ENCODE peak calls at places on chromosomes 13 and 19, in four cellular contexts. S is NCI-H187 treated with DMSO at 0.1 percent for 48 hours; F is stimulated activated CD8-positive, alpha-beta memory T cell treated with anti-CD3 and anti-CD28 coated beads, Interleukin-4, amount 100 ng/mL, for 1 hour; I is stimulated activated CD4-positive, alpha-beta T cell treated with anti-CD3 and anti-CD28 coated beads, Interleukin-2, amount 100 ng/mL, for 24 hours. B is an unnamed sample.

GRCh38 chr13:101325423-101325822 is 90.9 kb downstream of the NALCN start:
- DNase-seq in F (no peak), I (no peak), S (no peak), B (no peak)

GRCh38 chr19:20247016-20247683 is 80.1 kb downstream of the ZNF486 start:
- DNase-seq in I (peak), F (no peak), S (no peak), B (no peak)

GRCh38 chr19:48297975-48298374 is 27.4 kb upstream of the EMP3 start:
- DNase-seq in S (no peak), I (no peak), F (no peak), B (no peak)

GRCh38 chr19:3369337-3370213 is 3.2 kb downstream of the NFIC start:
- DNase-seq in S (no peak), F (no peak), I (peak), B (no peak)

GRCh38 chr19:5536337-5536894 is 31.3 kb downstream of the TINCR start:
- DNase-seq in S (no peak), F (no peak), I (no peak), B (no peak)

GRCh38 chr19:18450934-18451836 is 13.3 kb upstream of the ISYNA1 start:
- DNase-seq in I (peak), F (peak), S (no peak), B (no peak)

GRCh38 chr13:38685974-38686571 is 804 bp upstream of the FREM2 start:
- DNase-seq in F (no peak), I (no peak), S (no peak), B (no peak)

GRCh38 chr19:14136509-14137281 is at the start of gene ASF1B:
- DNase-seq in F (peak), S (peak), I (peak), B (peak)

GRCh38 chr19:6736917-6737283 is 480 bp downstream of the GPR108 start:
- DNase-seq in S (no peak), I (no peak), F (no peak), B (no peak)

GRCh38 chr13:89925107-89925506 is 1422.4 kb upstream of the MIR17HG start:
- DNase-seq in F (no peak), I (no peak), S (no peak), B (no peak)

GRCh38 chr19:56321981-56322558 is 7.4 kb upstream of the ZSCAN5A start:
- DNase-seq in S (no peak), I (no peak), F (no peak), B (no peak)

GRCh38 chr19:15124572-15125231 is 17.5 kb downstream of the SYDE1 start:
- DNase-seq in S (no peak), F (no peak), I (peak), B (no peak)

GRCh38 chr13:66723606-66724005 is 506.5 kb downstream of the PCDH9 start:
- DNase-seq in S (no peak), F (no peak), I (no peak), B (no peak)

GRCh38 chr19:51644636-51645271 is 1.9 kb downstream of the SIGLEC14 start:
- DNase-seq in F (no peak), S (no peak), I (no peak), B (no peak)

GRCh38 chr13:19805765-19806164 is 23.0 kb upstream of the PSPC1 start:
- DNase-seq in I (no peak), S (no peak), F (no peak), B (no peak)

GRCh38 chr13:99256709-99257108 is 1.5 kb downstream of the GPR18 start:
- DNase-seq in I (no peak), S (no peak), F (no peak), B (peak)

GRCh38 chr19:15231256-15231655 is 992 bp downstream of the EPHX3 start:
- DNase-seq in F (no peak), S (no peak), I (no peak), B (no peak)

GRCh38 chr19:10927691-10928562 is 512 bp downstream of the YIPF2 start:
- DNase-seq in S (no peak), I (peak), F (no peak), B (no peak)

GRCh38 chr13:77429320-77430142 is 102.6 kb upstream of the MYCBP2 start:
- DNase-seq in F (no peak), S (no peak), I (peak), B (no peak)

GRCh38 chr13:31100721-31101120 is 61.0 kb downstream of the HSPH1 start:
- DNase-seq in I (no peak), S (no peak), F (no peak), B (no peak)

GRCh38 chr13:63124863-63125262 is 1709.2 kb upstream of the PCDH20 start:
- DNase-seq in I (no peak), S (no peak), F (no peak), B (no peak)

GRCh38 chr19:35608250-35608649 is 4.3 kb upstream of the HAUS5 start:
- DNase-seq in I (no peak), F (no peak), S (no peak), B (no peak)